ENCODE peak calls at places on chromosomes 2 and 18, in four cellular contexts. K is B cell, E is NCI-H146, P is T-helper 9 cell. O is an unnamed sample.
A peak's percentile ranks its signal among the peaks of the same experiment; 100 is the strongest.

GRCh38 chr18:6414723-6415362 is at the start of gene L3MBTL4:
- DNase-seq in P (no peak), K (peak; percentile 50), E (peak; percentile 14), O (peak; percentile 86)

GRCh38 chr2:231399853-231400667 is 4.5 kb downstream of the B3GNT7 start:
- DNase-seq in K (no peak), E (no peak), P (no peak), O (peak; percentile 72)

GRCh38 chr2:26245231-26245732 is 543 bp downstream of the HADHB start:
- DNase-seq in E (peak; percentile 57), K (peak; percentile 58), P (peak; percentile 26), O (peak; percentile 40)

GRCh38 chr2:240579771-240580614 is 6.5 kb upstream of the CAPN10 start:
- DNase-seq in K (no peak), P (peak; percentile 81), E (no peak), O (peak; percentile 84)

GRCh38 chr2:189115126-189115525 is 64.4 kb downstream of the COL5A2 start:
- DNase-seq in K (no peak), E (peak; percentile 7), P (no peak), O (no peak)

GRCh38 chr2:217737127-217737526 is 265.7 kb downstream of the TNS1 start:
- DNase-seq in K (no peak), P (no peak), E (no peak), O (no peak)

GRCh38 chr2:64210816-64211215 is 66.6 kb upstream of the PELI1 start:
- DNase-seq in E (no peak), P (no peak), K (no peak), O (no peak)

GRCh38 chr2:65075605-65076344 is 19.6 kb downstream of the CEP68 start:
- DNase-seq in P (no peak), E (no peak), K (no peak), O (peak; percentile 56)

GRCh38 chr2:128547667-128548066 is 229.0 kb upstream of the HS6ST1 start:
- DNase-seq in K (no peak), P (no peak), E (no peak), O (no peak)

GRCh38 chr2:178392215-178392614 is 58.8 kb downstream of the PRKRA start:
- DNase-seq in E (no peak), K (no peak), P (no peak), O (no peak)

GRCh38 chr18:49398331-49398730 is 62.1 kb downstream of the DYM start:
- DNase-seq in K (no peak), E (no peak), P (no peak), O (no peak)

GRCh38 chr2:200199576-200200263 is 106.8 kb upstream of the SPATS2L start:
- DNase-seq in P (no peak), E (no peak), K (no peak), O (no peak)

GRCh38 chr2:48855142-48855541 is 99.6 kb upstream of the LHCGR start:
- DNase-seq in P (no peak), E (no peak), K (no peak), O (no peak)

GRCh38 chr18:44464401-44465185 is 216.1 kb upstream of the SETBP1 start:
- DNase-seq in E (no peak), P (no peak), K (no peak), O (no peak)

GRCh38 chr2:9231291-9232165 is 24.9 kb downstream of the ASAP2 start:
- DNase-seq in E (no peak), P (no peak), K (peak; percentile 14), O (no peak)

GRCh38 chr2:15941970-15942710 is 1.8 kb downstream of the MYCN start:
- DNase-seq in P (no peak), K (no peak), E (peak; percentile 38), O (peak; percentile 79)

GRCh38 chr2:235414422-235414821 is 79.4 kb upstream of the AGAP1 start:
- DNase-seq in P (no peak), K (no peak), E (no peak), O (no peak)